ENCODE peak calls at places on chromosomes 1 and 21, in six cellular contexts. D is HEK293T; V is Calu3; P is nephron progenitor cell; F is HCEC 1CT; J is stimulated activated CD4-positive, alpha-beta T cell treated with anti-CD3 and anti-CD28 coated beads, Interleukin-12 subunit alpha, Interleukin-12 subunit beta, amount 100 ng/mL, for 48 hours. A is an unnamed sample.
A peak's percentile ranks its signal among the peaks of the same experiment; 100 is the strongest.

GRCh38 chr1:57188169-57188568 is 222.4 kb upstream of the C8B start:
- DNase-seq in V (no peak), D (no peak), F (no peak), P (no peak), J (no peak), A (no peak)

GRCh38 chr1:153359241-153359640 is 1.6 kb downstream of the S100A9 start:
- DNase-seq in P (no peak), F (no peak), D (no peak), V (no peak), J (no peak), A (peak; percentile 76)

GRCh38 chr1:15965228-15965767 is 10.6 kb downstream of the ZBTB17 start:
- DNase-seq in F (peak; percentile 47), J (peak; percentile 45), D (no peak), P (no peak), V (no peak), A (no peak)

GRCh38 chr1:45535988-45536766 is 14.4 kb upstream of the AKR1A1 start:
- DNase-seq in P (no peak), V (no peak), J (no peak), D (no peak), F (no peak), A (no peak)

GRCh38 chr1:218620956-218621355 is 275.8 kb downstream of the TGFB2 start:
- DNase-seq in V (peak; percentile 24), P (no peak), J (no peak), F (peak; percentile 3), D (no peak), A (no peak)

GRCh38 chr1:47507921-47508894 is 70.4 kb downstream of the FOXD2 start:
- DNase-seq in D (peak; percentile 63), P (peak; percentile 64), V (peak; percentile 30), J (peak; percentile 8), F (no peak), A (no peak)

GRCh38 chr1:231240883-231241735 is at the start of gene GNPAT:
- DNase-seq in P (peak; percentile 91), F (peak; percentile 83), V (peak; percentile 94), J (peak; percentile 83), D (peak; percentile 99), A (no peak)

GRCh38 chr1:226248091-226248490 is 24.6 kb downstream of the MIXL1 start:
- DNase-seq in F (no peak), P (no peak), V (no peak), J (no peak), D (no peak), A (no peak)

GRCh38 chr21:44455524-44456206 is 355 bp downstream of the LRRC3 start:
- DNase-seq in P (peak; percentile 52), D (peak; percentile 59), F (no peak), V (peak; percentile 49), J (no peak), A (no peak)

GRCh38 chr1:107251083-107251482 is 110.2 kb downstream of the NTNG1 start:
- DNase-seq in V (no peak), D (no peak), P (no peak), J (no peak), F (no peak), A (no peak)

GRCh38 chr1:159911668-159912067 is 11.7 kb upstream of the CFAP45 start:
- DNase-seq in J (no peak), V (no peak), P (no peak), D (no peak), F (no peak), A (no peak)

GRCh38 chr21:42988234-42988965 is 14.0 kb downstream of the PKNOX1 start:
- DNase-seq in J (no peak), D (no peak), P (peak; percentile 10), V (no peak), F (peak; percentile 25), A (no peak)

GRCh38 chr1:85494074-85494956 is 29.4 kb upstream of the DDAH1 start:
- DNase-seq in P (peak; percentile 3), J (no peak), F (peak; percentile 29), D (no peak), V (no peak), A (no peak)

A was measured in vagina.